ENCODE peak calls at places on chromosomes 16 and 17, in four cellular contexts. T is stimulated activated CD4-positive, alpha-beta T cell treated with anti-CD3 and anti-CD28 coated beads, Interleukin-1b, Interleukin-23, amount 100 ng/mL, for 24 hours; A is HT1080; Z is HTR-8/SVneo. F is an unnamed sample.

GRCh38 chr17:17624776-17625175 is 33.3 kb upstream of the PEMT start:
- DNase-seq in T (no peak), A (no peak), Z (no peak), F (no peak)

GRCh38 chr17:75635610-75636202 is 2.5 kb downstream of the SMIM5 start:
- DNase-seq in T (no peak), A (no peak), Z (no peak), F (no peak)

GRCh38 chr17:28912281-28912937 is 9.5 kb upstream of the DHRS13 start:
- DNase-seq in T (no peak), A (no peak), Z (no peak), F (no peak)

GRCh38 chr16:81946206-81946605 is 65.1 kb downstream of the SDR42E1 start:
- DNase-seq in T (no peak), A (peak; percentile 62), Z (no peak), F (no peak)

GRCh38 chr17:42286411-42287295 is 1.6 kb upstream of the STAT5A start:
- DNase-seq in T (no peak), A (no peak), Z (no peak), F (no peak)

GRCh38 chr16:71351558-71351901 is 7.0 kb upstream of the CALB2 start:
- DNase-seq in T (no peak), A (no peak), Z (no peak), F (no peak)

GRCh38 chr17:4843451-4843850 is 10.3 kb downstream of the MINK1 start:
- DNase-seq in T (no peak), A (no peak), Z (no peak), F (no peak)

GRCh38 chr17:82596316-82596715 is 51.9 kb downstream of the WDR45B start:
- DNase-seq in T (no peak), A (no peak), Z (no peak), F (no peak)

GRCh38 chr17:55421179-55421934 is at the start of gene MMD:
- DNase-seq in T (no peak), A (no peak), Z (no peak), F (peak; percentile 23)